ENCODE peak calls at places on chromosomes 16 and 17, in eight cellular contexts. S is Calu3, Q is HL-60, N is fibroblast of pulmonary artery, P is stomach, E is neural crest cell, O is endothelial cell, X is osteoblast. W is an unnamed sample.

GRCh38 chr16:17836868-17837602 is 366.3 kb upstream of the XYLT1 start:
- DNase-seq in S (no peak), Q (no peak), N (peak; percentile 48), P (no peak), E (no peak), O (no peak), X (peak; percentile 85), W (peak; percentile 88)

GRCh38 chr17:42428141-42428944 is 5.3 kb upstream of the CAVIN1 start:
- DNase-seq in S (peak; percentile 78), Q (no peak), N (peak; percentile 95), P (peak; percentile 66), E (peak; percentile 41), O (peak; percentile 62), X (peak; percentile 95), W (peak; percentile 74)

GRCh38 chr16:27784351-27785306 is 234.7 kb downstream of the KATNIP start:
- DNase-seq in S (no peak), Q (no peak), N (no peak), P (no peak), E (no peak), O (no peak), X (peak; percentile 73), W (no peak)

GRCh38 chr16:53865492-53865863 is 161.5 kb downstream of the FTO start:
- DNase-seq in S (no peak), Q (peak; percentile 30), N (peak; percentile 84), P (no peak), E (no peak), O (no peak), X (no peak), W (no peak)

GRCh38 chr17:45428954-45429337 is 3.7 kb downstream of the ARHGAP27 start:
- DNase-seq in S (no peak), Q (peak; percentile 63), N (no peak), P (no peak), E (no peak), O (no peak), X (no peak), W (no peak)

GRCh38 chr17:44556854-44557606 is at the start of gene FZD2:
- DNase-seq in S (peak; percentile 94), Q (peak; percentile 90), N (peak; percentile 98), P (peak; percentile 73), E (peak; percentile 91), O (peak; percentile 61), X (peak; percentile 100), W (peak; percentile 97)

GRCh38 chr17:13484020-13484419 is 117.7 kb downstream of the HS3ST3A1 start:
- DNase-seq in S (no peak), Q (no peak), N (no peak), P (no peak), E (no peak), O (no peak), X (no peak), W (no peak)

GRCh38 chr16:11354733-11355574 is 9.7 kb downstream of the RMI2 start:
- DNase-seq in S (no peak), Q (no peak), N (no peak), P (no peak), E (no peak), O (no peak), X (peak; percentile 56), W (no peak)

GRCh38 chr17:80772906-80773242 is 218.8 kb upstream of the CHMP6 start:
- DNase-seq in S (no peak), Q (no peak), N (no peak), P (no peak), E (no peak), O (no peak), X (no peak), W (no peak)

GRCh38 chr16:49000594-49000993 is 281.0 kb downstream of the CBLN1 start:
- DNase-seq in S (no peak), Q (no peak), N (no peak), P (no peak), E (no peak), O (no peak), X (no peak), W (peak; percentile 55)

GRCh38 chr16:85554791-85555548 is 58.2 kb upstream of the GSE1 start:
- DNase-seq in S (peak; percentile 44), Q (no peak), N (peak; percentile 70), P (peak; percentile 60), E (no peak), O (peak; percentile 46), X (peak; percentile 99), W (no peak)

GRCh38 chr16:85554114-85554790 is 58.9 kb upstream of the GSE1 start:
- DNase-seq in S (peak; percentile 59), Q (peak; percentile 60), N (peak; percentile 86), P (peak; percentile 73), E (no peak), O (no peak), X (peak; percentile 100), W (no peak)

GRCh38 chr16:85552980-85553435 is 60.1 kb upstream of the GSE1 start:
- DNase-seq in S (no peak), Q (no peak), N (no peak), P (no peak), E (peak; percentile 76), O (peak; percentile 74), X (no peak), W (no peak)

GRCh38 chr16:85551319-85551978 is 61.7 kb upstream of the GSE1 start:
- DNase-seq in S (no peak), Q (no peak), N (no peak), P (no peak), E (no peak), O (no peak), X (peak; percentile 88), W (no peak)

DNA sequence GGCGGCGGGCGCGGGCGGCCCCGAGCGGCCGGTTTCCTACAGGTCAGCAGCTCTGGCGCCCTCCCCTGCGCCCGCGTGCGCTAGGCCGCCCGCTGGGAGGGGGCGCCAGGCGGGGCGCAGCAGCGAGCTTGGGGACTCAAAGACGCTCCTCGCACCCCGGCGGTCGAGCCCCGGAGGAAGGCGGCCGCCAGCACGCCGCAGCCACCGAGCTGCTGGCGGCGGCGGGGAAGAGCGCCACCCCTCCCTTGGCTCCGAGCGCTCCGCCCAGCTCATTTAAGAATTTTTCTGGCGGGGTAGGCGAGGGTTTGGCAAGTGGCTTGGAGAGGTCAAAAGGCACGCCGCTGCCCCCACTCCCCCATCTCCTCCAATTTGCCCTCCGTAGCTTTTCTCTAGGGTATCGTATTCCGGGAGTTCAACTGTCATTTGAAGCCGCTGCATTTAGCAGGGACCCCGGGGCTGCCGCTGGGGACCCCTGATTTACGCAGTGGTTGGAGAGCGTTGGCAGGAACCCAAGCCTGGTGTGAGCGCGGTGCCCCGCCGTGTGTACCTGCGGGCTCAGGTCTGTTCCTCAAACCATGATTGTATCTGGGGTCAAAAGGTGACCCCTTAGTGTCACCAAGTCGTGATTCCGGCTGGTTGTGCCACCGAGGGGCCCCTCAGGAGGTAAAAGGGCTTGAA is 59.5 kb upstream of the GSE1 start:
- DNase-seq in S (peak; percentile 68), Q (peak; percentile 58), N (peak; percentile 54), P (peak; percentile 79), E (no peak), O (no peak), X (peak; percentile 98), W (peak; percentile 73)
- TF ChIP-seq CTCF in S (no peak), Q (no peak), N (no peak), P (no peak), E (peak; percentile 45), O (no peak), X (no peak), W (no peak)

GRCh38 chr17:977163-977562 is 2.4 kb downstream of the NXN start:
- DNase-seq in S (no peak), Q (no peak), N (no peak), P (no peak), E (no peak), O (no peak), X (peak; percentile 43), W (no peak)
- TF ChIP-seq CTCF in S (no peak), Q (no peak), N (no peak), P (no peak), E (no peak), O (no peak), X (no peak), W (no peak)

GRCh38 chr17:28230011-28230410 is 89.0 kb upstream of the TMEM97 start:
- DNase-seq in S (no peak), Q (no peak), N (no peak), P (no peak), E (no peak), O (no peak), X (peak; percentile 52), W (no peak)

GRCh38 chr17:28226563-28226962 is 92.4 kb upstream of the TMEM97 start:
- DNase-seq in S (no peak), Q (no peak), N (no peak), P (no peak), E (no peak), O (no peak), X (peak; percentile 83), W (no peak)

GRCh38 chr17:28228986-28229729 is 89.8 kb upstream of the TMEM97 start:
- DNase-seq in S (no peak), Q (no peak), N (no peak), P (no peak), E (no peak), O (no peak), X (no peak), W (no peak)

GRCh38 chr17:28227278-28228108 is 91.5 kb upstream of the TMEM97 start:
- DNase-seq in S (peak; percentile 88), Q (no peak), N (peak; percentile 23), P (peak; percentile 87), E (peak; percentile 69), O (peak; percentile 79), X (peak; percentile 89), W (peak; percentile 100)

GRCh38 chr17:28228109-28228840 is 90.7 kb upstream of the TMEM97 start:
- DNase-seq in S (no peak), Q (no peak), N (peak; percentile 13), P (no peak), E (no peak), O (peak; percentile 27), X (no peak), W (peak; percentile 80)
- TF ChIP-seq CTCF in S (no peak), Q (no peak), N (no peak), P (no peak), E (peak; percentile 51), O (no peak), X (peak; percentile 36), W (peak; percentile 59)

GRCh38 chr17:33521784-33522183 is 228.7 kb upstream of the ASIC2 start:
- DNase-seq in S (peak; percentile 45), Q (no peak), N (no peak), P (no peak), E (no peak), O (peak; percentile 70), X (no peak), W (peak; percentile 80)
- TF ChIP-seq CTCF in S (no peak), Q (no peak), N (peak; percentile 44), P (no peak), E (peak; percentile 37), O (peak; percentile 32), X (no peak), W (peak; percentile 76)

GRCh38 chr16:87945351-87946042 is 5.7 kb upstream of the BANP start:
- DNase-seq in S (peak; percentile 98), Q (no peak), N (peak; percentile 86), P (peak; percentile 78), E (no peak), O (no peak), X (peak; percentile 88), W (peak; percentile 68)
- TF ChIP-seq CTCF in S (no peak), Q (no peak), N (no peak), P (no peak), E (no peak), O (no peak), X (no peak), W (no peak)

W was measured in H9.